ENCODE peak calls at places on chromosomes 7 and 10, in ten cellular contexts. R is GM06990, W is ovary, S is heart left ventricle, L is DND-41, V is mesendoderm, D is adipocyte, N is GM23338, H is endodermal cell, T is body of pancreas. K is an unnamed sample.

GRCh38 chr7:109659261-109659660 is 1089.6 kb downstream of the DNAJB9 start:
- DNase-seq in R (no peak), W (no peak), S (no peak), L (no peak), V (no peak), D (no peak), N (no peak), H (no peak), T (peak; percentile 7), K (no peak)

GRCh38 chr7:77665161-77665560 is 31.1 kb upstream of the RSBN1L start:
- DNase-seq in R (no peak), W (no peak), S (no peak), L (no peak), V (no peak), D (no peak), N (no peak), H (no peak), T (no peak), K (no peak)

GRCh38 chr7:40489844-40490602 is 355.2 kb downstream of the SUGCT start:
- DNase-seq in R (no peak), W (no peak), S (no peak), L (peak; percentile 13), V (peak; percentile 7), D (no peak), N (no peak), H (no peak), T (no peak), K (no peak)

GRCh38 chr7:91327341-91327740 is 63.1 kb downstream of the FZD1 start:
- DNase-seq in R (no peak), W (no peak), S (no peak), L (no peak), V (no peak), D (no peak), N (no peak), H (no peak), T (no peak), K (no peak)

GRCh38 chr10:32957341-32958084 is 517 bp downstream of the ITGB1 start:
- DNase-seq in R (peak; percentile 57), W (peak; percentile 51), S (peak; percentile 72), L (peak; percentile 48), V (peak; percentile 64), D (peak; percentile 69), N (peak; percentile 57), H (peak; percentile 88), T (peak; percentile 73), K (no peak)

GRCh38 chr10:101848894-101849351 is 5.3 kb upstream of the KCNIP2 start:
- DNase-seq in R (no peak), W (no peak), S (no peak), L (no peak), V (peak; percentile 45), D (no peak), N (peak; percentile 37), H (peak; percentile 78), T (no peak), K (no peak)

GRCh38 chr10:74079914-74080590 is 70.6 kb downstream of the AP3M1 start:
- DNase-seq in R (no peak), W (no peak), S (no peak), L (no peak), V (peak; percentile 75), D (no peak), N (peak; percentile 54), H (no peak), T (no peak), K (no peak)

GRCh38 chr7:42494722-42495121 is 257.7 kb upstream of the GLI3 start:
- DNase-seq in R (peak; percentile 10), W (no peak), S (peak; percentile 39), L (no peak), V (no peak), D (peak; percentile 5), N (no peak), H (no peak), T (peak; percentile 16), K (no peak)

GRCh38 chr10:101834341-101834740 is 9.3 kb downstream of the KCNIP2 start:
- DNase-seq in R (no peak), W (no peak), S (no peak), L (peak; percentile 45), V (no peak), D (no peak), N (no peak), H (no peak), T (no peak), K (no peak)

GRCh38 chr10:131433566-131433965 is 122.0 kb upstream of the TCERG1L start:
- DNase-seq in R (no peak), W (no peak), S (no peak), L (no peak), V (no peak), D (no peak), N (no peak), H (no peak), T (no peak), K (no peak)

GRCh38 chr7:150401861-150402631 is 22.9 kb downstream of the ZNF775 start:
- DNase-seq in R (no peak), W (no peak), S (no peak), L (no peak), V (peak; percentile 81), D (peak; percentile 28), N (peak; percentile 89), H (peak; percentile 79), T (no peak), K (no peak)
- H3K4me3 ChIP-seq in R (no peak overlapping the region), W (no peak overlapping the region), S (no peak overlapping the region), L (no peak overlapping the region), V (no peak overlapping the region), D (no peak overlapping the region), N (peak overlapping the region; percentile 75), H (no peak overlapping the region), T (no peak overlapping the region), K (no peak overlapping the region)

DNA sequence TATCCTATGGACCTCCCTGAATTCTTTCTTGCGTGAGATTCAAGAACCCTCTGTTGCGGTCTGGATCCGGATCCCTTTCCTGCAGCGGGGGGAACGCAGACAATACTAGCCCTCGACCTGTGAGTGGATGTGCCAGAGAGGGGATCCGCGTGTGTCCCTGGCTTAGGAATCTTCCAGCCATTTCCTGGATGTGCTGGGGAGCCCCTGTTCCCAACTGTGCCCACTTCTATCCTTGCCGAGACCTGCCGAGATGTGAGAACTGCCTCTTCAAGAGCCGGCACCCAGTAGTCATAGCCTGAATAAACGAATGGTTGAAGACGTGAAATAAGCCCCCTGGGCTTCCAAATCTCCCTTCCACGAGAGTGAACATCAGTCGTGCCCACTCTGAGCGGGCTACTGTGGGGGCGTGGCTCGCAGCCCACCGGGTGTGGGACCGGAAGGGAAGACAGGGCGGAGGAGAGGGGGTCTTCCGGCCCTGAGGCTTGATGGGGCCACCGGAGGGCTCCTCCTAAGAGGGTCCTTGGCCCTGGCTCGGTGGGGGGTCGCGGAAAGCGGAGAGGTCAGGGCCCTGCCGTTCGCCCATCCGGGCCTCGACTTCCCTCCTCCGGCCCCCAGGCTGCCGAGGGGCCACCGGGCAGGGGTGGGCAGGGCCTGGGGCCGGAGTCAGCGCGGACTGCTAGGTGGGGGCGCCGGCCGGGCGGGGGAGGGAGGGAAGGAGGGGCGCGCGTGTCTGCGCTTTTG is 1.3 kb upstream of the CCDC136 start:
- DNase-seq in R (no peak), W (no peak), S (no peak), L (peak; percentile 40), V (peak; percentile 28), D (no peak), N (peak; percentile 62), H (peak; percentile 75), T (no peak), K (no peak)
- H3K4me3 ChIP-seq in R (peak overlapping the region; percentile 79), W (peak overlapping the region; percentile 70), S (peak overlapping the region; percentile 62), L (peak overlapping the region; percentile 99), V (peak overlapping the region; percentile 58), D (peak overlapping the region; percentile 88), N (peak overlapping the region; percentile 85), H (peak overlapping the region; percentile 81), T (peak overlapping the region; percentile 85), K (peak overlapping the region; percentile 83)

GRCh38 chr10:72379062-72379461 is 24.3 kb upstream of the DNAJB12 start:
- DNase-seq in R (no peak), W (no peak), S (no peak), L (no peak), V (no peak), D (no peak), N (no peak), H (no peak), T (no peak), K (no peak)
- H3K4me3 ChIP-seq in R (no peak overlapping the region), W (no peak overlapping the region), S (no peak overlapping the region), L (no peak overlapping the region), V (no peak overlapping the region), D (no peak overlapping the region), N (no peak overlapping the region), H (no peak overlapping the region), T (no peak overlapping the region), K (no peak overlapping the region)

GRCh38 chr10:103911021-103911459 is 6.9 kb downstream of the STN1 start:
- DNase-seq in R (peak; percentile 36), W (no peak), S (no peak), L (peak; percentile 73), V (no peak), D (no peak), N (no peak), H (no peak), T (no peak), K (no peak)

GRCh38 chr10:103901299-103901698 is 16.7 kb downstream of the STN1 start:
- DNase-seq in R (no peak), W (no peak), S (no peak), L (no peak), V (no peak), D (no peak), N (no peak), H (no peak), T (no peak), K (no peak)

GRCh38 chr10:103910442-103911000 is 7.5 kb downstream of the STN1 start:
- DNase-seq in R (no peak), W (no peak), S (no peak), L (no peak), V (no peak), D (no peak), N (no peak), H (no peak), T (no peak), K (no peak)

DNA sequence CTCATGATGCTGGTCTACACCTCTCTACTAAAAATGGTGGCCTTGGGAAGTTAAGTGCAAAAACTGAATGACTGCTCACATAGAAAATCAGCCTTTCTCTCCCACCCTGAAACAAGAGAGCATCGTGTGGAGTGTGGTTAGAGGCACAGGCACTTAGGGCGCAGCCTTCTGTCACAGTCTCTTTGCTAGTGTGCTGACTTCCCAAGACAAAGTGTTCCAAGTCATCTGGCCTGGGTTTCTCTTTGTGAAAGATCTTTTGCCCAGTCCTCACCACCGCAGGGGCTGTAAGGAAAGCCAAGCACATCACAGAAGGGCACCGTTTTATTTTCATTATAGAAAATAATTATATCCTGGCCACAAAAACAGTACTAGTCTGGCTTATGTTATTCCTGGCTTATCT is 12.5 kb downstream of the STN1 start:
- DNase-seq in R (no peak), W (no peak), S (no peak), L (no peak), V (no peak), D (peak; percentile 50), N (no peak), H (no peak), T (no peak), K (no peak)
- H3K4me3 ChIP-seq in R (no peak overlapping the region), W (no peak overlapping the region), S (no peak overlapping the region), L (no peak overlapping the region), V (no peak overlapping the region), D (peak overlapping the region; percentile 22), N (no peak overlapping the region), H (no peak overlapping the region), T (no peak overlapping the region), K (no peak overlapping the region)

GRCh38 chr10:114684085-114684821 is 26.2 kb upstream of the ABLIM1 start:
- DNase-seq in R (no peak), W (peak; percentile 28), S (peak; percentile 72), L (no peak), V (no peak), D (peak; percentile 84), N (no peak), H (no peak), T (peak; percentile 64), K (no peak)
- H3K4me3 ChIP-seq in R (no peak overlapping the region), W (no peak overlapping the region), S (peak overlapping the region; percentile 52), L (no peak overlapping the region), V (no peak overlapping the region), D (peak overlapping the region; percentile 70), N (no peak overlapping the region), H (no peak overlapping the region), T (no peak overlapping the region), K (peak overlapping the region; percentile 39)